ENCODE peak calls at places on chromosomes 6 and 20, in ten cellular contexts. L is breast epithelium; M is effector memory CD4-positive, alpha-beta T cell; Y is RWPE2; Q is neuronal stem cell; Z is cardiac muscle cell; N is AG04450; B is CD8-positive, alpha-beta memory T cell; A is A673; O is right cardiac atrium. P is an unnamed sample. For H3K27me3 and H3K9me3, the result is how much of the 10 kb centered on the place peaks cover.

GRCh38 chr6:19781269-19781668 is 55.9 kb upstream of the ID4 start:
- DNase-seq in A (no peak), O (no peak), Z (no peak), N (no peak), B (no peak), Y (no peak), L (no peak), M (no peak), Q (no peak), P (no peak)

GRCh38 chr20:23161968-23162696 is 76.0 kb upstream of the CD93 start:
- DNase-seq in N (no peak), Y (peak), M (peak), Z (peak), L (peak), A (peak), O (peak), B (no peak), Q (no peak), P (peak)

GRCh38 chr6:143901885-143902708 is 37.8 kb downstream of the ZC2HC1B start:
- DNase-seq in O (peak), B (no peak), Q (no peak), L (no peak), Z (peak), M (no peak), N (peak), A (no peak), Y (no peak), P (no peak)

GRCh38 chr6:28580484-28580883 is 54.8 kb downstream of the GPX5 start:
- DNase-seq in Q (no peak), A (peak), Y (no peak), Z (no peak), O (no peak), L (no peak), N (no peak), B (no peak), M (no peak), P (no peak)

GRCh38 chr20:50746138-50746940 is 15.0 kb downstream of the PARD6B start:
- DNase-seq in Z (peak), N (no peak), O (no peak), M (no peak), A (no peak), Y (no peak), Q (no peak), L (peak), B (no peak), P (no peak)

GRCh38 chr20:63036266-63036665 is 29.5 kb upstream of the BHLHE23 start:
- DNase-seq in Y (peak), O (no peak), M (no peak), L (no peak), Q (no peak), Z (no peak), N (no peak), B (no peak), A (no peak), P (no peak)

GRCh38 chr6:117951783-117952182 is 44.7 kb downstream of the SLC35F1 start:
- DNase-seq in Z (no peak), Q (peak), M (no peak), B (no peak), A (peak), N (no peak), Y (no peak), L (no peak), O (no peak), P (no peak)

GRCh38 chr6:134004714-134005113 is 47.7 kb downstream of the SLC2A12 start:
- DNase-seq in Y (no peak), Z (no peak), A (no peak), Q (no peak), B (no peak), L (no peak), M (no peak), N (no peak), O (no peak), P (no peak)

GRCh38 chr6:155444120-155444917 is 11.3 kb downstream of the NOX3 start:
- DNase-seq in A (no peak), O (no peak), B (no peak), N (no peak), Z (peak), M (no peak), Y (no peak), L (no peak), Q (no peak), P (no peak)

GRCh38 chr6:80618953-80619352 is 512.5 kb downstream of the BCKDHB start:
- DNase-seq in Z (peak), M (no peak), B (no peak), Q (no peak), N (no peak), L (no peak), Y (no peak), O (no peak), A (no peak), P (no peak)

GRCh38 chr20:37011147-37011546 is 59.6 kb upstream of the SAMHD1 start:
- DNase-seq in M (no peak), A (no peak), O (no peak), Z (no peak), B (no peak), Y (no peak), N (no peak), L (no peak), Q (no peak), P (no peak)

GRCh38 chr6:6927437-6928361 is 180.1 kb upstream of the RREB1 start:
- DNase-seq in A (no peak), Q (peak), O (peak), Z (no peak), L (no peak), B (no peak), M (no peak), Y (no peak), N (no peak), P (no peak)

GRCh38 chr6:6931047-6932025 is 176.4 kb upstream of the RREB1 start:
- DNase-seq in Y (no peak), A (no peak), O (no peak), B (no peak), L (no peak), Z (no peak), Q (no peak), M (no peak), N (no peak), P (no peak)

GRCh38 chr6:6930223-6930880 is 177.4 kb upstream of the RREB1 start:
- DNase-seq in Q (no peak), M (no peak), O (no peak), Z (no peak), L (no peak), N (no peak), B (no peak), Y (no peak), A (no peak), P (no peak)

GRCh38 chr6:6932968-6933367 is 174.8 kb upstream of the RREB1 start:
- DNase-seq in Q (no peak), B (no peak), Z (no peak), L (no peak), O (no peak), M (no peak), Y (no peak), N (no peak), A (no peak), P (no peak)

DNA sequence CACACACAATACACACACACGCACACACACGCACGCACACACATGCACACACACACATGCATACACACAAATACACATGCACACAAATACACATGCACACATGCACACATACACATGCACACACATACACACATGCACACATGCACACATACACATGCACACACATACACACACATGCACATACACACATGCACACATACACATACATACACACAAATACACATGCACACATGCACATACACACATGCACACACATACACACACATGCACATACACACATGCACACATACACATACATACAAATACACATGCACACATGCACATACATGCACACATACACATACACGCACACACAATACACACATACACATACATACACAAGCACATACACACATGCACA is 175.4 kb upstream of the RREB1 start:
- DNase-seq in B (no peak), Y (no peak), M (no peak), N (no peak), O (no peak), Q (no peak), Z (no peak), A (no peak), L (no peak), P (no peak)
- H3K27ac ChIP-seq in B (no peak), Y (no peak), M (no peak), N (no peak), O (no peak), Q (no peak), Z (no peak), A (no peak), L (no peak), P (no peak)

GRCh38 chr6:106612956-106613516 is 16.3 kb downstream of the RTN4IP1 start:
- DNase-seq in Z (no peak), B (no peak), O (no peak), N (no peak), Y (no peak), M (no peak), A (no peak), L (no peak), Q (no peak), P (no peak)
- H3K27me3 ChIP-seq in Z (under half), B (under half), O (under half), N (under half), Y (under half), M (under half), A (under half), L (under half), Q (under half), P (under half)

GRCh38 chr6:169210611-169211010 is 43.0 kb downstream of the THBS2 start:
- DNase-seq in Q (no peak), O (no peak), M (no peak), Z (no peak), N (no peak), L (no peak), Y (no peak), A (no peak), B (no peak), P (no peak)
- H3K9me3 ChIP-seq in Q (under half), O (under half), M (under half), Z (under half), N (under half), L (under half), Y (under half), A (under half), B (under half), P (under half)

GRCh38 chr6:109292420-109292819 is 89.8 kb downstream of the CD164 start:
- DNase-seq in Y (no peak), O (no peak), B (no peak), N (no peak), L (no peak), A (no peak), Z (peak), M (no peak), Q (no peak), P (no peak)
- H3K27ac ChIP-seq in Y (no peak), O (no peak), B (no peak), N (no peak), L (no peak), A (no peak), Z (no peak), M (no peak), Q (no peak), P (no peak)

GRCh38 chr6:150149146-150149545 is 6.3 kb downstream of the PPP1R14C start:
- DNase-seq in A (no peak), O (no peak), B (no peak), Z (no peak), L (no peak), Y (no peak), N (no peak), M (no peak), Q (peak), P (no peak)
- H3K27me3 ChIP-seq in A (under half), O (under half), B (under half), Z (under half), L (under half), Y (under half), N (under half), M (under half), Q (under half), P (under half)

GRCh38 chr6:41585605-41586004 is 39.4 kb downstream of the FOXP4 start:
- DNase-seq in Q (no peak), O (no peak), Y (no peak), B (no peak), Z (no peak), L (no peak), M (no peak), A (no peak), N (no peak), P (no peak)
- H3K9me3 ChIP-seq in Q (under half), O (under half), Y (under half), B (under half), Z (under half), L (under half), M (under half), A (under half), N (under half), P (under half)

GRCh38 chr20:5821627-5822215 is 71.5 kb downstream of the SHLD1 start:
- DNase-seq in O (no peak), A (no peak), Q (no peak), M (no peak), B (no peak), L (no peak), Z (no peak), N (no peak), Y (no peak), P (no peak)
- H3K27ac ChIP-seq in O (no peak), A (no peak), Q (no peak), M (no peak), B (no peak), L (no peak), Z (no peak), N (no peak), Y (no peak), P (no peak)

DNA sequence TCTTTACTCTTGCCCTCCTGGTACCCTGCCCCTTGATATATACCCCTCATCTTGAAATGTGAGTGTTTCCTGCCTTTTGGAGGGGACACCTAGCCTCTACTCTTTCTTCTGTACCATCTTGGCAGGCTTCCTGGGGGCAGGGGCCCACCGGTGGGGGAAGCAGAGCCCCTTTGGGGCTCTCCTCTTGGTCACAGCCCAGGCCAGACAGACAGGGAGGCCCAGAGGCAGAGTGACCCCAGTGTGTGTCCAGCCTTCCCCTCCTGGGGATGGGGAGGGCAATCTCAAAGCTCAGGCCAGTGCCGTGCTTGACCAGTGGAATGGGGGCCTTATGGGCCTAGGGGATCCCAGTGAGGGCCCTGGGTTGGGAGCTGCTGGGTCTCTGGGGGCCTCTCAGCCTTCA is 3.6 kb downstream of the ADAM33 start:
- DNase-seq in A (no peak), Z (no peak), Y (no peak), Q (no peak), B (no peak), L (no peak), N (no peak), O (no peak), M (no peak), P (no peak)
- H3K27me3 ChIP-seq in A (under half), Z (under half), Y (under half), Q (under half), B (under half), L (under half), N (under half), O (under half), M (under half), P (under half)

P was measured in thoracic aorta.